ENCODE peak calls at places on chromosomes 6 and 20, in eight cellular contexts. U is NB4, X is thoracic aorta, E is adrenal gland, W is DND-41, F is right lobe of liver, S is AG09309, C is choroid plexus epithelial cell. B is an unnamed sample.

GRCh38 chr20:3679749-3680700 is 1.8 kb downstream of the ADAM33 start:
- DNase-seq in X (peak), E (no peak), W (no peak), U (no peak), F (no peak), S (peak), C (peak), B (peak)

GRCh38 chr20:52190437-52191131 is 995 bp downstream of the ZFP64 start:
- DNase-seq in S (no peak), C (peak), E (peak), U (peak), W (peak), F (peak), X (no peak), B (peak)

GRCh38 chr6:136793348-136793747 is 1.1 kb upstream of the MAP3K5 start:
- DNase-seq in U (no peak), W (no peak), X (no peak), C (no peak), F (no peak), S (no peak), E (no peak), B (no peak)

GRCh38 chr6:65524232-65524631 is 182.8 kb downstream of the EYS start:
- DNase-seq in F (no peak), C (no peak), U (no peak), E (no peak), X (no peak), W (no peak), S (no peak), B (no peak)

GRCh38 chr6:28311139-28311823 is 24.7 kb downstream of the ZSCAN31 start:
- DNase-seq in W (peak), S (no peak), E (no peak), U (peak), X (no peak), F (no peak), C (no peak), B (peak)

GRCh38 chr20:11995750-11996567 is 78.3 kb downstream of the BTBD3 start:
- DNase-seq in F (no peak), C (no peak), S (no peak), E (no peak), W (no peak), X (no peak), U (no peak), B (no peak)

GRCh38 chr6:27332692-27333641 is 20.9 kb upstream of the POM121L2 start:
- DNase-seq in X (no peak), F (no peak), W (no peak), U (peak), E (peak), C (peak), S (peak), B (peak)

GRCh38 chr6:111605100-111605748 is 454 bp downstream of the TRAF3IP2 start:
- DNase-seq in W (peak), U (peak), F (peak), S (peak), X (peak), E (peak), C (peak), B (peak)

GRCh38 chr6:167745660-167746376 is 80.9 kb upstream of the AFDN start:
- DNase-seq in C (no peak), W (no peak), S (no peak), U (no peak), F (peak), X (no peak), E (peak), B (no peak)

GRCh38 chr6:25342784-25343183 is 63.6 kb downstream of the CARMIL1 start:
- DNase-seq in S (peak), W (no peak), E (no peak), U (no peak), X (no peak), F (no peak), C (peak), B (peak)

GRCh38 chr6:40492126-40492525 is 95.0 kb downstream of the LRFN2 start:
- DNase-seq in C (no peak), F (no peak), U (no peak), W (no peak), S (no peak), E (no peak), X (no peak), B (no peak)

GRCh38 chr6:52403627-52404026 is 16.5 kb upstream of the EFHC1 start:
- DNase-seq in X (no peak), S (no peak), F (no peak), C (no peak), W (no peak), E (no peak), U (no peak), B (no peak)

GRCh38 chr6:169452117-169452868 is 198.6 kb upstream of the THBS2 start:
- DNase-seq in S (peak), U (no peak), E (peak), F (no peak), W (no peak), C (peak), X (peak), B (peak)

GRCh38 chr6:21193790-21194189 is 399.8 kb upstream of the SOX4 start:
- DNase-seq in F (no peak), W (no peak), X (no peak), U (no peak), E (no peak), S (no peak), C (no peak), B (no peak)

DNA sequence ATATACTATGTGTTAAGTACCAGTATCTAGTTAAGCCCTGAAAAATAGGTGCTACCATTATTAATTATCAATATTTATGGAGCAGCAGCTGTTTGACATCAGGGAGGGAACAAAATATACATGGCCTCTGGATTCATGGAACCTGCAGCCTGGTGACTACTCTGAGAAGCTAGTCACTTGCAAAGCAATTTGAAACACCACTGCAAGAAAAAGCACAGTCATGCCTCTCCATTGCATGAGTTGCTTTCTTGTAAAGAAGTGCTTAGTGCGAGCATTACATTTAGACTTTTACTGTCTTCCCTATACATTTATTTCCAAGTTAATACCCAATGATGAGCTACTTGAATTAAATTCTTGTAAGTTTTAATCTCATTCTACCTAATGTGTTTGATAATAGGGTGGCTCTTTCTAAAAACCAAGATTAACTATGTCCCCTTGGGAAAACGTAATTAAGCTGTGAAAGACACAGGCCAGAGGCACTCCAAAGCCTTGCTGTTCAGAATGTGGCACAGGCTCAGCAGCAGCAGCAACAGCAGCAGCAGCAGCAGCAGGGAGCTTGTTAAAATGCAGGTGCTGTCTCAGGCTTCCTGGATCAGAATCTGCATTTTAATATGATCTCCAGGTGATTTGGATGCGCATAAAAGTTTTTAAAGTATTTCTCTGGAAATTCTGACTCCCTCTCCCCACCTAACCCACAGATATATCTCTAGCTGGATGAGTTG is 83.6 kb downstream of the PFDN4 start:
- DNase-seq in C (no peak), W (no peak), X (no peak), U (no peak), S (no peak), E (no peak), F (no peak), B (no peak)
- TF ChIP-seq CTCF in C (no peak), W (no peak), X (no peak), U (no peak), S (no peak), E (no peak), F (no peak), B (no peak)

GRCh38 chr20:19785173-19785799 is 27.2 kb downstream of the RIN2 start:
- DNase-seq in W (no peak), C (peak), F (no peak), S (peak), E (no peak), X (no peak), U (no peak), B (peak)

GRCh38 chr20:19785886-19786285 is 27.8 kb downstream of the RIN2 start:
- DNase-seq in E (no peak), X (no peak), W (no peak), S (peak), U (no peak), C (peak), F (no peak), B (peak)

GRCh38 chr20:19786311-19786710 is 28.3 kb downstream of the RIN2 start:
- DNase-seq in F (no peak), X (no peak), S (peak), E (peak), U (peak), W (no peak), C (peak), B (peak)

GRCh38 chr20:19783966-19784401 is 25.9 kb downstream of the RIN2 start:
- DNase-seq in F (peak), W (no peak), C (peak), U (no peak), S (no peak), E (peak), X (no peak), B (peak)

GRCh38 chr20:19784511-19785172 is 26.6 kb downstream of the RIN2 start:
- DNase-seq in X (no peak), S (peak), F (peak), U (peak), W (peak), C (peak), E (peak), B (peak)
- H3K4me3 ChIP-seq in X (peak), S (no peak), F (no peak), U (no peak), W (no peak), C (no peak), E (no peak), B (no peak)

GRCh38 chr20:2617099-2617714 is 35.2 kb upstream of the NOP56 start:
- DNase-seq in E (peak), F (no peak), C (no peak), U (no peak), W (no peak), S (no peak), X (no peak), B (no peak)

GRCh38 chr20:2619961-2620595 is 32.4 kb upstream of the NOP56 start:
- DNase-seq in U (no peak), W (no peak), C (peak), E (no peak), F (no peak), S (no peak), X (no peak), B (peak)

GRCh38 chr20:2616634-2617033 is 35.8 kb upstream of the NOP56 start:
- DNase-seq in E (no peak), C (no peak), X (no peak), S (no peak), W (no peak), F (no peak), U (no peak), B (no peak)

GRCh38 chr20:2618815-2619214 is 33.6 kb upstream of the NOP56 start:
- DNase-seq in C (no peak), E (no peak), W (no peak), U (peak), F (no peak), S (no peak), X (no peak), B (no peak)

DNA sequence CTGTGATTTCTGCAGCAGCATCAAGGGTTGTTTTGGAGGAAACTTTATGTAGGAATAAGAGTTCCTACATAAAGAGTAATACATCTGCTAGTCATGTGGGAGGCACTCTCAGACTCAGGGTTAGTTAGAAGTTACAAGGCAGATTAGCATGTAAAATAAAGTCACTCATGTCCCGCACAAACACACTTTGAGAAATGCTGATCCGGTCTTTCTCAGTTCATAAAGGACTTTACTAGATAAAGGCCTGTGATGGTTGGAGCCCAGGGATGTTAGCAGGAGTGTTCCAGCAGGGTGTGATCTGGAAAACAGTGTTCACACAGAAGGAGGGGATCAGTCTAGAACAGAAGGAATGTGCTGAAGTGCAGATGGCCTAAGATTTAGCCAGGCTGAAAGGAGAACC is 33.1 kb upstream of the NOP56 start:
- DNase-seq in W (no peak), X (no peak), F (no peak), C (no peak), U (no peak), S (no peak), E (no peak), B (no peak)
- TF ChIP-seq CTCF in W (no peak), X (no peak), F (no peak), C (no peak), U (no peak), S (no peak), E (no peak), B (no peak)

GRCh38 chr6:3850451-3851203 is 1.5 kb downstream of the FAM50B start:
- DNase-seq in U (peak), E (no peak), W (no peak), C (no peak), F (no peak), S (no peak), X (no peak), B (no peak)
- H3K4me3 ChIP-seq in U (no peak), E (no peak), W (no peak), C (peak), F (no peak), S (no peak), X (peak), B (no peak)

GRCh38 chr6:16803294-16804006 is 42.2 kb upstream of the ATXN1 start:
- DNase-seq in E (peak), F (no peak), S (no peak), U (no peak), W (no peak), X (no peak), C (peak), B (peak)
- TF ChIP-seq CTCF in E (no peak), F (no peak), S (no peak), U (no peak), W (no peak), X (no peak), C (peak), B (no peak)

GRCh38 chr20:63737690-63737939 is 1.2 kb downstream of the LIME1 start:
- DNase-seq in F (no peak), U (no peak), W (no peak), E (no peak), X (no peak), C (no peak), S (no peak), B (no peak)
- H3K4me3 ChIP-seq in F (peak), U (no peak), W (no peak), E (peak), X (peak), C (no peak), S (no peak), B (no peak)

GRCh38 chr20:45427236-45428149 is 11.6 kb downstream of the PIGT start:
- DNase-seq in X (no peak), C (peak), W (no peak), S (no peak), U (no peak), E (no peak), F (no peak), B (no peak)

GRCh38 chr20:45429618-45430017 is 13.7 kb downstream of the PIGT start:
- DNase-seq in S (no peak), E (no peak), C (no peak), F (no peak), X (no peak), U (no peak), W (no peak), B (no peak)

GRCh38 chr20:45433316-45433715 is 17.4 kb downstream of the PIGT start:
- DNase-seq in C (peak), W (no peak), F (no peak), S (peak), E (no peak), U (no peak), X (no peak), B (peak)

GRCh38 chr20:45436732-45437485 is 21.0 kb downstream of the PIGT start:
- DNase-seq in F (peak), U (peak), W (peak), X (peak), C (peak), E (peak), S (peak), B (peak)

GRCh38 chr20:45432294-45432693 is 16.4 kb downstream of the PIGT start:
- DNase-seq in X (no peak), U (peak), E (no peak), S (no peak), C (no peak), F (no peak), W (peak), B (no peak)
- TF ChIP-seq CTCF in X (no peak), U (no peak), E (no peak), S (no peak), C (no peak), F (no peak), W (no peak), B (no peak)

DNA sequence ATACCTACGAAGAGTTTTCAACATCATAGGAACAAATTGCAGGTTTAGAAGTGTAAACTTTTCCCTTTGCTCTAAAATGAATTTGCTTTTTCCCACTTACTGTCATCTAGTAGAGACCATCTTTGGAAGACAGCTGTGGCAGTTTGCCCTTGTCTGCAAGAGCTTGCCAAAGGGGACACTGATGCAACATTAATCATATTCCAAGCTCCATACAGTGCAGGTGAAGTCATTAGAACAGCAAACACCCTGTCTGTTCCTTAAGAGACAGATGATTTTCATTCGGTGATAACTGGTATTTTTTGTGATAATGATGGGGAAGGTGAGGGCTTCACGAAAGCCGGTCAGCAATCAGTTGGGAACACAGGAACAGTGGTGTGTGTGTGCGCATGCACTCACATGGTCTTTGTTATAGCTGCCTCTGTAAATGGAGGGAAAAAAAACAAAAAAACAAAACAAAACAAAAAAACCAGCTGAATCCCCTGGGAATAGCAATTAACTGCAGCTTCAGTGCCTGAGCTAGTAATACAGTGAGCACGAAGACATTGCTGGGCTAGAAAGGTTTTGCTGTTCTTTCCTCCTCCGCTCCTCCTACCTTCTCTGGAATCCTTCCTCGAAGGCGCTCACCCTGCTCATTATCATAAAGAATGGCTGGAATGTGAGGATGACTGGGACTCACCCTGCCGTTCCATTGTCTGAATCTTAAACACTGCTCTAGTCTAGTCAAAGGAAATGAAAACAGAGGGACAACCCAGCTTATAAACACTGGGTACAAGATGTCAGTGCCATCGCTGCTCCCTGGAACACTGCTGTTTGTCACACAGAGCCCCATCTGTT is 35.2 kb upstream of the KIF13A start:
- DNase-seq in X (no peak), W (no peak), E (no peak), C (peak), F (no peak), S (no peak), U (no peak), B (peak)
- H3K4me3 ChIP-seq in X (no peak), W (no peak), E (no peak), C (no peak), F (no peak), S (no peak), U (no peak), B (no peak)

DNA sequence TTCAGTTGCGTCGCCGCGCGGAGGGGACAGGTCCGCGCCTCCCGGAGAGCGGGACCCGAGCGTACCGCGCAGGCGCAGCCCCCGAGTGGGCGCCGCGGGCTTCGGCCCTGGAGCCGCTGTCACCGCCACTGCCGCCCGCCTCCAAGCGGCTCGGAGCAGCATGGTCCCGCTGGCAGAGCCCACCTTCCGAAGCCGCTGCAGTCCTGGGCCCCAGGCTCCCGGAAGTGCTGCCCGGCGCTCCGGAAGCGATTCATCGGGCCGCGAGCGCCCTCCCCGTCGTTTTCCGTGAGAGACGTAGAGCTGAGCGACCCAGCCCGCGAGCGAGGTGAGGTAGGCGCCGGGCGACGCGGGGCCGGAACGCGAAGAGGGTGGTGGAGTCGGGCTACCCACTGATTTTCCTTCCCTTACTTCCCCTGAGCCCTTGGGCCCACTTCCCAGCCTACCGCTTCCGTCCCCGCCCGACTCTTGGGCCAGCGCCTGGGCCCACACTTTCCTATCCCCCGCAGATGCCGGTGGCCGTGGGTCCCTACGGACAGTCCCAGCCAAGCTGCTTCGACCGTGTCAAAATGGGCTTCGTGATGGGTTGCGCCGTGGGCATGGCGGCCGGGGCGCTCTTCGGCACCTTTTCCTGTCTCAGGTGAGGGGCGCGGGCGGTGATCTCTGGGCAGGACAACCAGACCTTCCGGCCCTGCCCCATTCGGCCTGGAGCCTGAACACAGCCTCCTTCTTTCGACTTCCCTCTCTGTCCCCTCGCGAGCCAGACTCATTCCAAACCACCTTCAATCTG is at the start of the genes NFS1 and ROMO1:
- DNase-seq in W (peak), U (peak), C (peak), F (peak), E (peak), S (peak), X (peak), B (peak)
- TF ChIP-seq CTCF in W (peak), U (no peak), C (no peak), F (peak), E (peak), S (peak), X (peak), B (no peak)

GRCh38 chr6:157555795-157556645 is 175.0 kb downstream of the ZDHHC14 start:
- DNase-seq in U (no peak), W (no peak), S (no peak), X (no peak), F (no peak), E (no peak), C (no peak), B (no peak)
- H3K4me3 ChIP-seq in U (no peak), W (no peak), S (no peak), X (no peak), F (no peak), E (no peak), C (no peak), B (no peak)